ENCODE peak calls at places on chromosomes 7 and 10, in six cellular contexts. One of them, this sample, is unnamed.

GRCh38 chr7:46932656-46933424 is 649.1 kb downstream of the TNS3 start:
- DNase-seq in naive B cell: no peak
- DNase-seq in HAP-1: no peak
- DNase-seq in kidney glomerular epithelial cell: no peak
- DNase-seq in amniotic stem cell: peak
- DNase-seq in thoracic aorta: peak
- DNase-seq in this sample: peak

GRCh38 chr7:157973971-157974677 is 613.5 kb downstream of the PTPRN2 start:
- DNase-seq in naive B cell: no peak
- DNase-seq in HAP-1: no peak
- DNase-seq in kidney glomerular epithelial cell: no peak
- DNase-seq in amniotic stem cell: no peak
- DNase-seq in thoracic aorta: no peak
- DNase-seq in this sample: no peak

GRCh38 chr7:115102738-115103137 is 180.8 kb downstream of the MDFIC start:
- DNase-seq in naive B cell: no peak
- DNase-seq in HAP-1: no peak
- DNase-seq in kidney glomerular epithelial cell: no peak
- DNase-seq in amniotic stem cell: no peak
- DNase-seq in thoracic aorta: no peak
- DNase-seq in this sample: no peak

GRCh38 chr7:84614821-84615506 is 420.4 kb upstream of the SEMA3A start:
- DNase-seq in naive B cell: no peak
- DNase-seq in HAP-1: no peak
- DNase-seq in kidney glomerular epithelial cell: no peak
- DNase-seq in amniotic stem cell: no peak
- DNase-seq in thoracic aorta: no peak
- DNase-seq in this sample: no peak

GRCh38 chr7:37986780-37987380 is 66.4 kb downstream of the EPDR1 start:
- DNase-seq in naive B cell: no peak
- DNase-seq in HAP-1: no peak
- DNase-seq in kidney glomerular epithelial cell: no peak
- DNase-seq in amniotic stem cell: no peak
- DNase-seq in thoracic aorta: no peak
- DNase-seq in this sample: peak

GRCh38 chr7:2273866-2274265 is 31.8 kb downstream of the NUDT1 start:
- DNase-seq in naive B cell: no peak
- DNase-seq in HAP-1: no peak
- DNase-seq in kidney glomerular epithelial cell: no peak
- DNase-seq in amniotic stem cell: no peak
- DNase-seq in thoracic aorta: no peak
- DNase-seq in this sample: no peak

GRCh38 chr10:65194131-65194530 is 1672.9 kb downstream of the REEP3 start:
- DNase-seq in naive B cell: no peak
- DNase-seq in HAP-1: no peak
- DNase-seq in kidney glomerular epithelial cell: no peak
- DNase-seq in amniotic stem cell: no peak
- DNase-seq in thoracic aorta: no peak
- DNase-seq in this sample: peak

GRCh38 chr7:91266067-91266930 is 2.1 kb downstream of the FZD1 start:
- DNase-seq in naive B cell: no peak
- DNase-seq in HAP-1: no peak
- DNase-seq in kidney glomerular epithelial cell: no peak
- DNase-seq in amniotic stem cell: peak
- DNase-seq in thoracic aorta: no peak
- DNase-seq in this sample: peak

GRCh38 chr10:79112898-79113431 is 44.2 kb downstream of the ZMIZ1 start:
- DNase-seq in naive B cell: no peak
- DNase-seq in HAP-1: no peak
- DNase-seq in kidney glomerular epithelial cell: peak
- DNase-seq in amniotic stem cell: peak
- DNase-seq in thoracic aorta: no peak
- DNase-seq in this sample: peak

GRCh38 chr7:102101926-102102325 is 184.7 kb upstream of the SH2B2 start:
- DNase-seq in naive B cell: no peak
- DNase-seq in HAP-1: no peak
- DNase-seq in kidney glomerular epithelial cell: no peak
- DNase-seq in amniotic stem cell: no peak
- DNase-seq in thoracic aorta: no peak
- DNase-seq in this sample: no peak

GRCh38 chr10:78589687-78590086 is 479.1 kb upstream of the ZMIZ1 start:
- DNase-seq in naive B cell: no peak
- DNase-seq in HAP-1: no peak
- DNase-seq in kidney glomerular epithelial cell: no peak
- DNase-seq in amniotic stem cell: no peak
- DNase-seq in thoracic aorta: no peak
- DNase-seq in this sample: no peak

GRCh38 chr10:15329437-15329836 is 41.7 kb downstream of the FAM171A1 start:
- DNase-seq in naive B cell: no peak
- DNase-seq in HAP-1: no peak
- DNase-seq in kidney glomerular epithelial cell: no peak
- DNase-seq in amniotic stem cell: no peak
- DNase-seq in thoracic aorta: no peak
- DNase-seq in this sample: no peak

GRCh38 chr7:149409889-149410288 is 51.0 kb downstream of the ZNF777 start:
- DNase-seq in naive B cell: no peak
- DNase-seq in HAP-1: no peak
- DNase-seq in kidney glomerular epithelial cell: no peak
- DNase-seq in amniotic stem cell: no peak
- DNase-seq in thoracic aorta: no peak
- DNase-seq in this sample: no peak

GRCh38 chr10:101397140-101397539 is 43.2 kb downstream of the BTRC start:
- DNase-seq in naive B cell: peak
- DNase-seq in HAP-1: peak
- DNase-seq in kidney glomerular epithelial cell: no peak
- DNase-seq in amniotic stem cell: peak
- DNase-seq in thoracic aorta: peak
- DNase-seq in this sample: no peak

GRCh38 chr10:98664329-98665042 is 217.8 kb upstream of the HPS1 start:
- DNase-seq in naive B cell: peak
- DNase-seq in HAP-1: peak
- DNase-seq in kidney glomerular epithelial cell: no peak
- DNase-seq in amniotic stem cell: no peak
- DNase-seq in thoracic aorta: no peak
- DNase-seq in this sample: no peak

GRCh38 chr10:78916227-78916626 is 152.5 kb upstream of the ZMIZ1 start:
- DNase-seq in naive B cell: no peak
- DNase-seq in HAP-1: no peak
- DNase-seq in kidney glomerular epithelial cell: no peak
- DNase-seq in amniotic stem cell: no peak
- DNase-seq in thoracic aorta: no peak
- DNase-seq in this sample: no peak

GRCh38 chr10:6144609-6145413 is 56.0 kb downstream of the RBM17 start:
- DNase-seq in naive B cell: peak
- DNase-seq in HAP-1: peak
- DNase-seq in kidney glomerular epithelial cell: peak
- DNase-seq in amniotic stem cell: peak
- DNase-seq in thoracic aorta: peak
- DNase-seq in this sample: peak

GRCh38 chr7:156473476-156474240 is 166.9 kb upstream of the RNF32 start:
- DNase-seq in naive B cell: no peak
- DNase-seq in HAP-1: peak
- DNase-seq in kidney glomerular epithelial cell: peak
- DNase-seq in amniotic stem cell: no peak
- DNase-seq in thoracic aorta: no peak
- DNase-seq in this sample: peak

GRCh38 chr7:130942211-130942964 is 208.4 kb upstream of the KLF14 start:
- DNase-seq in naive B cell: no peak
- DNase-seq in HAP-1: no peak
- DNase-seq in kidney glomerular epithelial cell: peak
- DNase-seq in amniotic stem cell: no peak
- DNase-seq in thoracic aorta: no peak
- DNase-seq in this sample: peak

GRCh38 chr7:19030280-19030679 is 87.2 kb downstream of the TWIST1 start:
- DNase-seq in naive B cell: no peak
- DNase-seq in HAP-1: no peak
- DNase-seq in kidney glomerular epithelial cell: no peak
- DNase-seq in amniotic stem cell: no peak
- DNase-seq in thoracic aorta: no peak
- DNase-seq in this sample: no peak

GRCh38 chr10:680146-680545 is 9.3 kb downstream of the DIP2C start:
- DNase-seq in naive B cell: no peak
- DNase-seq in HAP-1: no peak
- DNase-seq in kidney glomerular epithelial cell: no peak
- DNase-seq in amniotic stem cell: no peak
- DNase-seq in thoracic aorta: no peak
- DNase-seq in this sample: no peak

This sample was measured in MG63.